ENCODE peak calls at places on chromosomes 12 and 14, in four cellular contexts. One of them, this sample, is unnamed.

GRCh38 chr14:100810861-100811461 is 15.0 kb upstream of the MEG3 start:
- DNase-seq in dorsolateral prefrontal cortex: no peak
- DNase-seq in activated CD4-positive, alpha-beta T cell treated with anti-CD3 and anti-CD28 coated beads for 1 hour: no peak
- DNase-seq in immature natural killer cell: no peak
- DNase-seq in this sample: no peak

GRCh38 chr12:107309020-107309419 is 215.7 kb upstream of the CRY1 start:
- DNase-seq in dorsolateral prefrontal cortex: no peak
- DNase-seq in activated CD4-positive, alpha-beta T cell treated with anti-CD3 and anti-CD28 coated beads for 1 hour: no peak
- DNase-seq in immature natural killer cell: peak; percentile 20
- DNase-seq in this sample: peak; percentile 84

GRCh38 chr12:96907681-96908163 is 665 bp downstream of the NEDD1 start:
- DNase-seq in activated CD4-positive, alpha-beta T cell treated with anti-CD3 and anti-CD28 coated beads for 1 hour: no peak
- DNase-seq in dorsolateral prefrontal cortex: no peak
- DNase-seq in immature natural killer cell: no peak
- DNase-seq in this sample: no peak

GRCh38 chr12:71870409-71870808 is 30.9 kb downstream of the TBC1D15 start:
- DNase-seq in dorsolateral prefrontal cortex: no peak
- DNase-seq in immature natural killer cell: no peak
- DNase-seq in activated CD4-positive, alpha-beta T cell treated with anti-CD3 and anti-CD28 coated beads for 1 hour: no peak
- DNase-seq in this sample: no peak

GRCh38 chr14:105899071-105899641 is 372.8 kb downstream of the TMEM121 start:
- DNase-seq in immature natural killer cell: no peak
- DNase-seq in dorsolateral prefrontal cortex: no peak
- DNase-seq in activated CD4-positive, alpha-beta T cell treated with anti-CD3 and anti-CD28 coated beads for 1 hour: no peak
- DNase-seq in this sample: no peak

GRCh38 chr12:5487971-5488955 is 56.4 kb downstream of the NTF3 start:
- DNase-seq in dorsolateral prefrontal cortex: no peak
- DNase-seq in immature natural killer cell: no peak
- DNase-seq in activated CD4-positive, alpha-beta T cell treated with anti-CD3 and anti-CD28 coated beads for 1 hour: no peak
- DNase-seq in this sample: no peak

GRCh38 chr12:98635657-98636323 is 8.8 kb downstream of the IKBIP start:
- DNase-seq in immature natural killer cell: no peak
- DNase-seq in dorsolateral prefrontal cortex: no peak
- DNase-seq in activated CD4-positive, alpha-beta T cell treated with anti-CD3 and anti-CD28 coated beads for 1 hour: no peak
- DNase-seq in this sample: no peak

GRCh38 chr12:51391047-51391837 is at the start of gene GALNT6:
- DNase-seq in dorsolateral prefrontal cortex: no peak
- DNase-seq in immature natural killer cell: peak; percentile 71
- DNase-seq in activated CD4-positive, alpha-beta T cell treated with anti-CD3 and anti-CD28 coated beads for 1 hour: peak; percentile 54
- DNase-seq in this sample: peak; percentile 55

GRCh38 chr14:43706901-43707300 is 800.2 kb downstream of the FSCB start:
- DNase-seq in dorsolateral prefrontal cortex: no peak
- DNase-seq in immature natural killer cell: no peak
- DNase-seq in activated CD4-positive, alpha-beta T cell treated with anti-CD3 and anti-CD28 coated beads for 1 hour: no peak
- DNase-seq in this sample: no peak

GRCh38 chr12:3409662-3410061 is 81.3 kb upstream of the PRMT8 start:
- DNase-seq in dorsolateral prefrontal cortex: no peak
- DNase-seq in immature natural killer cell: no peak
- DNase-seq in activated CD4-positive, alpha-beta T cell treated with anti-CD3 and anti-CD28 coated beads for 1 hour: no peak
- DNase-seq in this sample: no peak

GRCh38 chr12:6547987-6548386 is 7.9 kb downstream of the IFFO1 start:
- DNase-seq in immature natural killer cell: no peak
- DNase-seq in dorsolateral prefrontal cortex: no peak
- DNase-seq in activated CD4-positive, alpha-beta T cell treated with anti-CD3 and anti-CD28 coated beads for 1 hour: no peak
- DNase-seq in this sample: no peak

GRCh38 chr14:100782516-100783320 is 43.2 kb upstream of the MEG3 start:
- DNase-seq in dorsolateral prefrontal cortex: peak; percentile 9
- DNase-seq in immature natural killer cell: no peak
- DNase-seq in activated CD4-positive, alpha-beta T cell treated with anti-CD3 and anti-CD28 coated beads for 1 hour: no peak
- DNase-seq in this sample: no peak

GRCh38 chr12:127162902-127163301 is 1104.1 kb upstream of the TMEM132C start:
- DNase-seq in activated CD4-positive, alpha-beta T cell treated with anti-CD3 and anti-CD28 coated beads for 1 hour: no peak
- DNase-seq in dorsolateral prefrontal cortex: no peak
- DNase-seq in immature natural killer cell: peak; percentile 52
- DNase-seq in this sample: peak; percentile 33

GRCh38 chr12:102736328-102736727 is 180.7 kb downstream of the PAH start:
- DNase-seq in activated CD4-positive, alpha-beta T cell treated with anti-CD3 and anti-CD28 coated beads for 1 hour: no peak
- DNase-seq in dorsolateral prefrontal cortex: no peak
- DNase-seq in immature natural killer cell: no peak
- DNase-seq in this sample: no peak

GRCh38 chr14:55454264-55455151 is 14.1 kb upstream of the TBPL2 start:
- DNase-seq in activated CD4-positive, alpha-beta T cell treated with anti-CD3 and anti-CD28 coated beads for 1 hour: no peak
- DNase-seq in immature natural killer cell: no peak
- DNase-seq in dorsolateral prefrontal cortex: no peak
- DNase-seq in this sample: no peak

GRCh38 chr12:88925370-88925915 is 345.2 kb upstream of the KITLG start:
- DNase-seq in activated CD4-positive, alpha-beta T cell treated with anti-CD3 and anti-CD28 coated beads for 1 hour: no peak
- DNase-seq in dorsolateral prefrontal cortex: no peak
- DNase-seq in immature natural killer cell: no peak
- DNase-seq in this sample: no peak

GRCh38 chr14:73223049-73223448 is 14.3 kb upstream of the PAPLN start:
- DNase-seq in activated CD4-positive, alpha-beta T cell treated with anti-CD3 and anti-CD28 coated beads for 1 hour: no peak
- DNase-seq in immature natural killer cell: no peak
- DNase-seq in dorsolateral prefrontal cortex: no peak
- DNase-seq in this sample: no peak

GRCh38 chr12:123160801-123161487 is 10.1 kb upstream of the PITPNM2 start:
- DNase-seq in dorsolateral prefrontal cortex: no peak
- DNase-seq in immature natural killer cell: no peak
- DNase-seq in activated CD4-positive, alpha-beta T cell treated with anti-CD3 and anti-CD28 coated beads for 1 hour: no peak
- DNase-seq in this sample: no peak

GRCh38 chr12:115337693-115338543 is 653.9 kb upstream of the TBX3 start:
- DNase-seq in dorsolateral prefrontal cortex: no peak
- DNase-seq in immature natural killer cell: no peak
- DNase-seq in activated CD4-positive, alpha-beta T cell treated with anti-CD3 and anti-CD28 coated beads for 1 hour: no peak
- DNase-seq in this sample: no peak

This sample was measured in Jurkat, Clone E6-1.